ENCODE peak calls at places on chromosomes 12 and 14, in seven cellular contexts. One of them, this sample, is unnamed.

GRCh38 chr12:65532744-65533143 is 254.3 kb downstream of the MSRB3 start:
- DNase-seq in GM06990: no peak
- DNase-seq in cardiac muscle cell: no peak
- DNase-seq in stomach: no peak
- DNase-seq in AG10803: peak; percentile 65
- DNase-seq in left lung: no peak
- DNase-seq in astrocyte of the spinal cord: peak; percentile 94
- DNase-seq in this sample: peak; percentile 94

GRCh38 chr12:91877461-91878230 is 268.0 kb downstream of the BTG1 start:
- DNase-seq in left lung: no peak
- DNase-seq in stomach: no peak
- DNase-seq in AG10803: no peak
- DNase-seq in cardiac muscle cell: no peak
- DNase-seq in GM06990: no peak
- DNase-seq in astrocyte of the spinal cord: no peak
- DNase-seq in this sample: no peak

GRCh38 chr14:69154779-69155178 is 1.9 kb upstream of the DCAF5 start:
- DNase-seq in astrocyte of the spinal cord: no peak
- DNase-seq in GM06990: no peak
- DNase-seq in stomach: peak; percentile 55
- DNase-seq in cardiac muscle cell: peak; percentile 48
- DNase-seq in AG10803: no peak
- DNase-seq in left lung: no peak
- DNase-seq in this sample: no peak

GRCh38 chr12:104055686-104056388 is 5.8 kb upstream of the GLT8D2 start:
- DNase-seq in left lung: no peak
- DNase-seq in stomach: peak; percentile 83
- DNase-seq in astrocyte of the spinal cord: peak; percentile 24
- DNase-seq in AG10803: peak; percentile 68
- DNase-seq in GM06990: no peak
- DNase-seq in cardiac muscle cell: no peak
- DNase-seq in this sample: peak; percentile 52

GRCh38 chr14:34980337-34980900 is 2.4 kb upstream of the SRP54 start:
- DNase-seq in AG10803: no peak
- DNase-seq in stomach: no peak
- DNase-seq in cardiac muscle cell: no peak
- DNase-seq in astrocyte of the spinal cord: no peak
- DNase-seq in GM06990: no peak
- DNase-seq in left lung: no peak
- DNase-seq in this sample: no peak

GRCh38 chr12:18946106-18946505 is 183.4 kb upstream of the PLEKHA5 start:
- DNase-seq in cardiac muscle cell: no peak
- DNase-seq in GM06990: no peak
- DNase-seq in astrocyte of the spinal cord: no peak
- DNase-seq in stomach: no peak
- DNase-seq in left lung: no peak
- DNase-seq in AG10803: no peak
- DNase-seq in this sample: no peak

GRCh38 chr14:75969891-75970290 is 11.9 kb downstream of the TGFB3 start:
- DNase-seq in GM06990: no peak
- DNase-seq in astrocyte of the spinal cord: no peak
- DNase-seq in AG10803: no peak
- DNase-seq in stomach: no peak
- DNase-seq in cardiac muscle cell: no peak
- DNase-seq in left lung: no peak
- DNase-seq in this sample: no peak

GRCh38 chr14:91143862-91144261 is 30.0 kb downstream of the DGLUCY start:
- DNase-seq in astrocyte of the spinal cord: no peak
- DNase-seq in GM06990: no peak
- DNase-seq in AG10803: no peak
- DNase-seq in left lung: no peak
- DNase-seq in cardiac muscle cell: no peak
- DNase-seq in stomach: peak; percentile 58
- DNase-seq in this sample: no peak

GRCh38 chr12:49296034-49296835 is 1.3 kb downstream of the PRPH start:
- DNase-seq in cardiac muscle cell: peak; percentile 57
- DNase-seq in left lung: peak; percentile 90
- DNase-seq in AG10803: no peak
- DNase-seq in astrocyte of the spinal cord: no peak
- DNase-seq in stomach: peak; percentile 57
- DNase-seq in GM06990: peak; percentile 62
- DNase-seq in this sample: peak; percentile 19

GRCh38 chr14:88470542-88471440 is 84.0 kb downstream of the PTPN21 start:
- DNase-seq in cardiac muscle cell: no peak
- DNase-seq in astrocyte of the spinal cord: peak; percentile 38
- DNase-seq in left lung: no peak
- DNase-seq in stomach: no peak
- DNase-seq in AG10803: no peak
- DNase-seq in GM06990: no peak
- DNase-seq in this sample: no peak

GRCh38 chr12:80189241-80189640 is 89.9 kb downstream of the OTOGL start:
- DNase-seq in stomach: no peak
- DNase-seq in AG10803: peak; percentile 90
- DNase-seq in astrocyte of the spinal cord: peak; percentile 87
- DNase-seq in left lung: no peak
- DNase-seq in GM06990: no peak
- DNase-seq in cardiac muscle cell: no peak
- DNase-seq in this sample: peak; percentile 63

GRCh38 chr12:119710374-119710773 is 42.4 kb downstream of the PRKAB1 start:
- DNase-seq in cardiac muscle cell: no peak
- DNase-seq in GM06990: no peak
- DNase-seq in left lung: no peak
- DNase-seq in stomach: peak; percentile 82
- DNase-seq in AG10803: no peak
- DNase-seq in astrocyte of the spinal cord: no peak
- DNase-seq in this sample: no peak

GRCh38 chr14:96405603-96406158 is 13.8 kb downstream of the AK7 start:
- DNase-seq in astrocyte of the spinal cord: no peak
- DNase-seq in left lung: no peak
- DNase-seq in GM06990: no peak
- DNase-seq in AG10803: no peak
- DNase-seq in cardiac muscle cell: no peak
- DNase-seq in stomach: no peak
- DNase-seq in this sample: no peak

GRCh38 chr12:130835011-130835410 is 4.0 kb downstream of the STX2 start:
- DNase-seq in cardiac muscle cell: no peak
- DNase-seq in AG10803: no peak
- DNase-seq in GM06990: no peak
- DNase-seq in stomach: no peak
- DNase-seq in astrocyte of the spinal cord: no peak
- DNase-seq in left lung: no peak
- DNase-seq in this sample: no peak

GRCh38 chr14:95387826-95388445 is 68.2 kb upstream of the CLMN start:
- DNase-seq in stomach: no peak
- DNase-seq in cardiac muscle cell: no peak
- DNase-seq in left lung: no peak
- DNase-seq in GM06990: no peak
- DNase-seq in AG10803: no peak
- DNase-seq in astrocyte of the spinal cord: no peak
- DNase-seq in this sample: no peak

GRCh38 chr14:102363182-102363952 is 626 bp downstream of the TECPR2 start:
- DNase-seq in left lung: no peak
- DNase-seq in cardiac muscle cell: no peak
- DNase-seq in stomach: peak; percentile 40
- DNase-seq in AG10803: peak; percentile 35
- DNase-seq in astrocyte of the spinal cord: peak; percentile 38
- DNase-seq in GM06990: peak; percentile 47
- DNase-seq in this sample: peak; percentile 38

GRCh38 chr12:131258396-131258795 is 304.7 kb downstream of the ADGRD1 start:
- DNase-seq in GM06990: no peak
- DNase-seq in stomach: no peak
- DNase-seq in AG10803: no peak
- DNase-seq in astrocyte of the spinal cord: no peak
- DNase-seq in left lung: no peak
- DNase-seq in cardiac muscle cell: no peak
- DNase-seq in this sample: no peak

GRCh38 chr14:74562515-74563232 is 49.4 kb downstream of the LTBP2 start:
- DNase-seq in astrocyte of the spinal cord: peak; percentile 33
- DNase-seq in GM06990: no peak
- DNase-seq in left lung: no peak
- DNase-seq in cardiac muscle cell: no peak
- DNase-seq in AG10803: no peak
- DNase-seq in stomach: no peak
- DNase-seq in this sample: peak; percentile 96

GRCh38 chr14:74566174-74567125 is 45.6 kb downstream of the LTBP2 start:
- DNase-seq in left lung: no peak
- DNase-seq in stomach: no peak
- DNase-seq in AG10803: no peak
- DNase-seq in GM06990: no peak
- DNase-seq in cardiac muscle cell: no peak
- DNase-seq in astrocyte of the spinal cord: no peak
- DNase-seq in this sample: peak; percentile 37

GRCh38 chr14:74567219-74567618 is 44.8 kb downstream of the LTBP2 start:
- DNase-seq in stomach: no peak
- DNase-seq in AG10803: no peak
- DNase-seq in GM06990: no peak
- DNase-seq in cardiac muscle cell: no peak
- DNase-seq in left lung: no peak
- DNase-seq in astrocyte of the spinal cord: no peak
- DNase-seq in this sample: no peak

GRCh38 chr14:74563621-74564159 is 48.3 kb downstream of the LTBP2 start:
- DNase-seq in cardiac muscle cell: no peak
- DNase-seq in stomach: no peak
- DNase-seq in GM06990: no peak
- DNase-seq in left lung: no peak
- DNase-seq in astrocyte of the spinal cord: no peak
- DNase-seq in AG10803: no peak
- DNase-seq in this sample: no peak

DNA sequence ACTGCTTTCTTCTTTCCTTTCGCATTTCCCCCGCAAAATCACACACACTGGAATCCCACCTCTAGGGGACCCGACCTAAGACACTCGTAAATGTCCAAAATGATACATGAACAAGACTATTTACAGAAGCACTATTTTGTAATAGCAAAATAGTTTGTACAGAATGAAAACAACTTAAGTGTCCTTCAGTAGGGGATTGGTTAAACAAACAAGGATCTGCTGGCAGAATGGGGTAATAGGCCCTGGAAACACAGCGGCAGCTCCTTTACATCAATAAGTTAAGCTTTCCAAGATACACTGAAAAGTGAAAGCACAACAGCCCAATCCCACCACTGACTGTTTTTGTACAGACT is 48.8 kb downstream of the LTBP2 start:
- DNase-seq in GM06990: no peak
- DNase-seq in cardiac muscle cell: no peak
- DNase-seq in left lung: no peak
- DNase-seq in stomach: no peak
- DNase-seq in AG10803: no peak
- DNase-seq in astrocyte of the spinal cord: peak; percentile 85
- DNase-seq in this sample: peak; percentile 98
- TF ChIP-seq CTCF in GM06990: no peak
- TF ChIP-seq CTCF in cardiac muscle cell: no peak
- TF ChIP-seq CTCF in left lung: no peak
- TF ChIP-seq CTCF in stomach: no peak
- TF ChIP-seq CTCF in AG10803: no peak
- TF ChIP-seq CTCF in astrocyte of the spinal cord: no peak
- TF ChIP-seq CTCF in this sample: no peak

GRCh38 chr12:48063530-48063929 is 42.3 kb downstream of the SENP1 start:
- DNase-seq in left lung: no peak
- DNase-seq in stomach: no peak
- DNase-seq in astrocyte of the spinal cord: no peak
- DNase-seq in AG10803: no peak
- DNase-seq in GM06990: no peak
- DNase-seq in cardiac muscle cell: no peak
- DNase-seq in this sample: no peak

GRCh38 chr12:48067250-48067938 is 38.5 kb downstream of the SENP1 start:
- DNase-seq in left lung: no peak
- DNase-seq in GM06990: no peak
- DNase-seq in stomach: no peak
- DNase-seq in astrocyte of the spinal cord: no peak
- DNase-seq in AG10803: no peak
- DNase-seq in cardiac muscle cell: peak; percentile 41
- DNase-seq in this sample: no peak

GRCh38 chr12:48058771-48059170 is 47.1 kb downstream of the SENP1 start:
- DNase-seq in stomach: no peak
- DNase-seq in AG10803: no peak
- DNase-seq in cardiac muscle cell: no peak
- DNase-seq in left lung: no peak
- DNase-seq in GM06990: no peak
- DNase-seq in astrocyte of the spinal cord: no peak
- DNase-seq in this sample: no peak

GRCh38 chr12:48060474-48060873 is 45.4 kb downstream of the SENP1 start:
- DNase-seq in stomach: no peak
- DNase-seq in astrocyte of the spinal cord: no peak
- DNase-seq in left lung: no peak
- DNase-seq in GM06990: no peak
- DNase-seq in cardiac muscle cell: no peak
- DNase-seq in AG10803: no peak
- DNase-seq in this sample: no peak

GRCh38 chr12:48061943-48062719 is 43.7 kb downstream of the SENP1 start:
- DNase-seq in GM06990: no peak
- DNase-seq in stomach: no peak
- DNase-seq in AG10803: no peak
- DNase-seq in left lung: no peak
- DNase-seq in cardiac muscle cell: peak; percentile 44
- DNase-seq in astrocyte of the spinal cord: no peak
- DNase-seq in this sample: peak; percentile 7
- TF ChIP-seq CTCF in GM06990: no peak
- TF ChIP-seq CTCF in stomach: no peak
- TF ChIP-seq CTCF in AG10803: no peak
- TF ChIP-seq CTCF in left lung: no peak
- TF ChIP-seq CTCF in cardiac muscle cell: no peak
- TF ChIP-seq CTCF in astrocyte of the spinal cord: no peak
- TF ChIP-seq CTCF in this sample: no peak

DNA sequence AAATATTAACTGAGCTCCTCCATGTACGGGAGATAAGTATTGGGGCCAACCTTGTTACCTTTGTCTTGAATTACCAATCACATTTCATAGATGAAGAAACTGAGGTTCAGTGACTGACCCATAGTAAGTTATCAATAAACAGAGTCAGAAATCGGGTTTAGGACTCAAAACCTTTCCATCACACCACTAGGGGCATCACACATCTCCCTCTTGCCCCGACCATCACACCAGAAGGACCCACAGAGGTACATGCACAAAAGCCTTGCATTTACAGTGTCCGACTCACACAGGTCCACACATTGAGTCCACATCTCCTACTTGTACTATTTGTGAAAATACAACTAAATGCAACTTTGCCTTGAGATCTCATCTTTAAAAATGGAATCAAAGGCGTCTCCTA is 29.4 kb downstream of the KCNA5 start:
- DNase-seq in stomach: no peak
- DNase-seq in AG10803: no peak
- DNase-seq in left lung: no peak
- DNase-seq in cardiac muscle cell: no peak
- DNase-seq in astrocyte of the spinal cord: no peak
- DNase-seq in GM06990: no peak
- DNase-seq in this sample: no peak
- TF ChIP-seq CTCF in stomach: no peak
- TF ChIP-seq CTCF in AG10803: no peak
- TF ChIP-seq CTCF in left lung: no peak
- TF ChIP-seq CTCF in cardiac muscle cell: no peak
- TF ChIP-seq CTCF in astrocyte of the spinal cord: no peak
- TF ChIP-seq CTCF in GM06990: peak; percentile 26
- TF ChIP-seq CTCF in this sample: no peak

GRCh38 chr12:102811125-102811737 is 105.8 kb downstream of the PAH start:
- DNase-seq in stomach: no peak
- DNase-seq in astrocyte of the spinal cord: no peak
- DNase-seq in AG10803: peak; percentile 4
- DNase-seq in cardiac muscle cell: peak; percentile 59
- DNase-seq in GM06990: no peak
- DNase-seq in left lung: no peak
- DNase-seq in this sample: peak; percentile 10
- TF ChIP-seq CTCF in stomach: no peak
- TF ChIP-seq CTCF in astrocyte of the spinal cord: peak; percentile 41
- TF ChIP-seq CTCF in AG10803: peak; percentile 40
- TF ChIP-seq CTCF in cardiac muscle cell: peak; percentile 35
- TF ChIP-seq CTCF in GM06990: peak; percentile 65
- TF ChIP-seq CTCF in left lung: peak; percentile 30
- TF ChIP-seq CTCF in this sample: peak; percentile 53

This sample was measured in fibroblast of villous mesenchyme.